ENCODE peak calls at places on chromosomes 7 and 10, in six cellular contexts. V, S, Y, J, K and N are unnamed samples.

GRCh38 chr7:21480693-21481403 is 53.0 kb downstream of the SP4 start:
- DNase-seq in V (no peak), S (no peak), Y (no peak), J (no peak), K (no peak), N (no peak)

GRCh38 chr10:59908808-59909143 is 2.4 kb upstream of the CCDC6 start:
- DNase-seq in V (no peak), S (no peak), Y (no peak), J (no peak), K (no peak), N (no peak)

GRCh38 chr7:108592633-108593277 is 23.1 kb downstream of the DNAJB9 start:
- DNase-seq in V (no peak), S (no peak), Y (no peak), J (peak), K (no peak), N (peak)

GRCh38 chr10:126065751-126066150 is 169.4 kb downstream of the FANK1 start:
- DNase-seq in V (no peak), S (no peak), Y (no peak), J (no peak), K (no peak), N (no peak)

GRCh38 chr7:76142861-76143260 is 58.8 kb upstream of the SRRM3 start:
- DNase-seq in V (no peak), S (no peak), Y (no peak), J (no peak), K (no peak), N (no peak)

GRCh38 chr7:131628634-131629033 is 72.2 kb upstream of the PODXL start:
- DNase-seq in V (no peak), S (no peak), Y (no peak), J (no peak), K (no peak), N (no peak)

GRCh38 chr7:7639421-7639820 is 1.1 kb upstream of the UMAD1 start:
- DNase-seq in V (no peak), S (no peak), Y (no peak), J (no peak), K (no peak), N (peak)

GRCh38 chr7:127671341-127671740 is 19.3 kb downstream of the SND1 start:
- DNase-seq in V (no peak), S (no peak), Y (no peak), J (no peak), K (no peak), N (no peak)

GRCh38 chr7:72405389-72405788 is 6.7 kb downstream of the CALN1 start:
- DNase-seq in V (no peak), S (peak), Y (no peak), J (no peak), K (no peak), N (no peak)

GRCh38 chr10:102230861-102231356 is 4.8 kb downstream of the ELOVL3 start:
- DNase-seq in V (peak), S (peak), Y (peak), J (no peak), K (peak), N (no peak)

GRCh38 chr10:14244801-14245211 is 85.9 kb downstream of the FRMD4A start:
- DNase-seq in V (no peak), S (no peak), Y (no peak), J (no peak), K (no peak), N (no peak)

GRCh38 chr10:30827531-30828120 is 198.1 kb upstream of the LYZL2 start:
- DNase-seq in V (no peak), S (no peak), Y (no peak), J (no peak), K (no peak), N (no peak)

GRCh38 chr7:20279979-20280378 is 50.7 kb upstream of the ITGB8 start:
- DNase-seq in V (no peak), S (no peak), Y (no peak), J (no peak), K (no peak), N (no peak)

GRCh38 chr10:26543567-26544306 is 105.6 kb downstream of the APBB1IP start:
- DNase-seq in V (no peak), S (no peak), Y (no peak), J (no peak), K (no peak), N (no peak)

GRCh38 chr10:55786461-55786860 is 574.6 kb downstream of the ZWINT start:
- DNase-seq in V (no peak), S (no peak), Y (no peak), J (no peak), K (no peak), N (no peak)

GRCh38 chr10:71124921-71125748 is 87.2 kb upstream of the UNC5B start:
- DNase-seq in V (no peak), S (peak), Y (no peak), J (no peak), K (no peak), N (no peak)

GRCh38 chr7:130877676-130878305 is 143.8 kb upstream of the KLF14 start:
- DNase-seq in V (no peak), S (no peak), Y (no peak), J (no peak), K (no peak), N (no peak)

GRCh38 chr7:44282601-44283171 is 42.7 kb downstream of the CAMK2B start:
- DNase-seq in V (peak), S (no peak), Y (no peak), J (no peak), K (no peak), N (no peak)

GRCh38 chr10:608331-609265 is 80.9 kb downstream of the DIP2C start:
- DNase-seq in V (no peak), S (no peak), Y (no peak), J (no peak), K (no peak), N (no peak)

GRCh38 chr7:143284591-143285453 is at the start of gene TMEM139:
- DNase-seq in V (peak), S (peak), Y (no peak), J (no peak), K (peak), N (no peak)